ENCODE peak calls at places on chromosomes 2 and 18, in seven cellular contexts. E is cardiac fibroblast, Z is tibial artery, H is GM13976, A is WERI-Rb-1, W is RWPE1, I is lower lobe of right lung. M is an unnamed sample.

GRCh38 chr2:236402016-236402784 is 138.0 kb upstream of the ASB18 start:
- DNase-seq in E (no peak), Z (no peak), H (no peak), A (no peak), W (no peak), I (no peak), M (no peak)

GRCh38 chr2:66675596-66675995 is 240.7 kb downstream of the MEIS1 start:
- DNase-seq in E (no peak), Z (no peak), H (no peak), A (no peak), W (no peak), I (no peak), M (no peak)

GRCh38 chr2:205903549-205904129 is 182.3 kb downstream of the INO80D start:
- DNase-seq in E (no peak), Z (no peak), H (peak), A (peak), W (no peak), I (no peak), M (no peak)

GRCh38 chr2:159226059-159226461 is 60.4 kb downstream of the WDSUB1 start:
- DNase-seq in E (peak), Z (no peak), H (peak), A (no peak), W (peak), I (no peak), M (no peak)

GRCh38 chr2:239772721-239773120 is 252.4 kb downstream of the NDUFA10 start:
- DNase-seq in E (no peak), Z (peak), H (no peak), A (no peak), W (no peak), I (peak), M (no peak)

GRCh38 chr18:24656571-24656971 is 196.1 kb downstream of the HRH4 start:
- DNase-seq in E (no peak), Z (no peak), H (no peak), A (peak), W (peak), I (no peak), M (no peak)

GRCh38 chr2:162965151-162965550 is 126.6 kb upstream of the KCNH7 start:
- DNase-seq in E (no peak), Z (no peak), H (no peak), A (no peak), W (no peak), I (no peak), M (no peak)

GRCh38 chr2:205435970-205436369 is 246.3 kb upstream of the NRP2 start:
- DNase-seq in E (no peak), Z (no peak), H (no peak), A (no peak), W (no peak), I (no peak), M (no peak)

GRCh38 chr2:235149240-235149641 is 197.4 kb downstream of the SH3BP4 start:
- DNase-seq in E (no peak), Z (no peak), H (no peak), A (no peak), W (no peak), I (no peak), M (no peak)

GRCh38 chr18:13800505-13801259 is 23.3 kb upstream of the MC5R start:
- DNase-seq in E (peak), Z (peak), H (peak), A (peak), W (peak), I (peak), M (no peak)

GRCh38 chr2:124888431-124888830 is 863.3 kb downstream of the CNTNAP5 start:
- DNase-seq in E (no peak), Z (no peak), H (no peak), A (no peak), W (no peak), I (no peak), M (no peak)

GRCh38 chr2:10161206-10161931 is 38.8 kb downstream of the RRM2 start:
- DNase-seq in E (peak), Z (no peak), H (no peak), A (no peak), W (no peak), I (no peak), M (no peak)

GRCh38 chr2:136206613-136207012 is 88.7 kb upstream of the CXCR4 start:
- DNase-seq in E (no peak), Z (no peak), H (peak), A (no peak), W (no peak), I (no peak), M (no peak)

GRCh38 chr2:228901531-228901930 is 369.6 kb downstream of the PID1 start:
- DNase-seq in E (no peak), Z (no peak), H (no peak), A (no peak), W (no peak), I (no peak), M (no peak)

GRCh38 chr2:201182650-201183372 is at the start of gene CASP10:
- DNase-seq in E (peak), Z (no peak), H (peak), A (no peak), W (peak), I (no peak), M (peak)

GRCh38 chr2:230805353-230806017 is 59.3 kb upstream of the ITM2C start:
- DNase-seq in E (no peak), Z (no peak), H (no peak), A (no peak), W (no peak), I (no peak), M (no peak)

GRCh38 chr2:120428748-120429147 is 82.8 kb downstream of the INHBB start:
- DNase-seq in E (no peak), Z (no peak), H (no peak), A (no peak), W (no peak), I (no peak), M (no peak)

GRCh38 chr18:54154231-54154630 is 70.2 kb downstream of the MBD2 start:
- DNase-seq in E (no peak), Z (no peak), H (no peak), A (no peak), W (no peak), I (no peak), M (no peak)

GRCh38 chr2:133422946-133423345 is 145.3 kb downstream of the NCKAP5 start:
- DNase-seq in E (peak), Z (no peak), H (no peak), A (no peak), W (no peak), I (no peak), M (peak)

DNA sequence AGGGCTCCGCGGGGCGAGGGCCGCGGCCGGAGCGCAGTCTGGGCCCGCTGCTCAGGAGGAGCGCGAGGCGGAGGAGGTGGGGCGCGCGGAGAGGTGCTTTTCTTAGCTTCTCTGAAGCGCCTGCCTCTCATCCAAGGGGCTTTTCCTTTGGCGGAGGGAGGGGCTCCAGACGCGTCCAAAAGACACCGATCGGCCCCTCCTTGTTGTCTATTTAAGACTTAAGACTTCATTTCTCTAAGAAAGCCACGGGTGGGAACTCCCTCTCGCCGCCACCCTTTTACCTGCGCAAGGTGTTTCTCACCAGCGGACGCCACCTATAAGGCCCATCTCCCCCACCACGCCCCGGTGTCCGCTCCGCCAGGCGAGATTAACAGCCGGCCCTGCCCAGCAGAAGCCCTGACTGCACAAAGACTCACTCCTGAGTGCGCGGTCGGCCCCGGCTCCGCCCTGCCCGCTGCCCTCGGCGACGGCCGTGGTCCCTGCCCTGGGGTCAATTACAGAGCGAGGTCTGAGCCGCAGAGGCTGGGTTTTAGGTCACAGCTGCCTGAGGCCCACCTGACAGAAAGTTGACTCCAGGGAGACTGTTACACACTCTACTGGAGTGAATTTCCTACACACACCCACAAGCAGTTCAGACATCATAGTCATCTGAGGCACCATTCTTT is at the start of gene DSC2:
- DNase-seq in E (no peak), Z (no peak), H (peak), A (peak), W (peak), I (peak), M (no peak)
- TF ChIP-seq CTCF in E (no peak), Z (no peak), H (no peak), A (no peak), W (no peak), I (no peak), M (no peak)

GRCh38 chr2:237743561-237744269 is 54.9 kb upstream of the RBM44 start:
- DNase-seq in E (no peak), Z (no peak), H (no peak), A (no peak), W (peak), I (no peak), M (no peak)
- TF ChIP-seq CTCF in E (no peak), Z (no peak), H (no peak), A (no peak), W (peak), I (no peak), M (no peak)

GRCh38 chr2:68190991-68191731 is 33.5 kb downstream of the PNO1 start:
- DNase-seq in E (peak), Z (no peak), H (no peak), A (no peak), W (peak), I (no peak), M (peak)

GRCh38 chr2:68182902-68183301 is 25.2 kb downstream of the PNO1 start:
- DNase-seq in E (no peak), Z (no peak), H (no peak), A (no peak), W (no peak), I (no peak), M (no peak)

GRCh38 chr2:68187329-68187728 is 29.6 kb downstream of the PNO1 start:
- DNase-seq in E (no peak), Z (no peak), H (no peak), A (no peak), W (no peak), I (no peak), M (no peak)

GRCh38 chr2:68188831-68189230 is 31.1 kb downstream of the PNO1 start:
- DNase-seq in E (no peak), Z (no peak), H (no peak), A (peak), W (no peak), I (no peak), M (no peak)

DNA sequence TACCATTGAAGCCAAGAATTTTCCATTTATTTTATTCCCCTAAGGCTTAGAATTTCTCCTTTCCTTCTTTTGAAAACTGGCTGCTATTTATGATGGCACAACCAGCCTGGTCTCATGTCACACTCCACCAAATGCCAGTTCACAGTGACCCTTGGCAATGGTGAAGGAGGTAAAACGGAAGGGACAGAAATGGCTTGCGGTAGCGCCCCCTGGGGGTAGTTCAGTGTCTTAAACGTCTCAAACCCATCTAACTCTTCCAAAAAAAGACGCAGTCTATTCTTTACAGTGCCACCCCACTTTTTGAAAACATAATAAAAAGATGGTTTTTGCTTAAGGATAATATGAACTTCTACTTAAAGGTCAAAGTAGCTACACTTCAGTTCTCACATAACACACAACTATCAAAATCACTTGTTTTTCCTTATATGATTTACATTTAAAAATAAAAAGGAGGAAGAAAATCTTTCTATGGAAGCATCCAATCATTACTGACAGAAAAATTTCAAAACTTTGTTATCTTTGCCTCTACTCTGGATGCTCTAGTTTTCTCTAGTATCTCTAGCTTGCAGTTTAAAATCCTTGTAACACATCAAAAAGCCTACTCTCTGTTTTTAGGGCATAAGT is 28.0 kb downstream of the PNO1 start:
- DNase-seq in E (peak), Z (no peak), H (peak), A (peak), W (no peak), I (peak), M (no peak)
- TF ChIP-seq CTCF in E (peak), Z (peak), H (peak), A (peak), W (peak), I (peak), M (peak)

DNA sequence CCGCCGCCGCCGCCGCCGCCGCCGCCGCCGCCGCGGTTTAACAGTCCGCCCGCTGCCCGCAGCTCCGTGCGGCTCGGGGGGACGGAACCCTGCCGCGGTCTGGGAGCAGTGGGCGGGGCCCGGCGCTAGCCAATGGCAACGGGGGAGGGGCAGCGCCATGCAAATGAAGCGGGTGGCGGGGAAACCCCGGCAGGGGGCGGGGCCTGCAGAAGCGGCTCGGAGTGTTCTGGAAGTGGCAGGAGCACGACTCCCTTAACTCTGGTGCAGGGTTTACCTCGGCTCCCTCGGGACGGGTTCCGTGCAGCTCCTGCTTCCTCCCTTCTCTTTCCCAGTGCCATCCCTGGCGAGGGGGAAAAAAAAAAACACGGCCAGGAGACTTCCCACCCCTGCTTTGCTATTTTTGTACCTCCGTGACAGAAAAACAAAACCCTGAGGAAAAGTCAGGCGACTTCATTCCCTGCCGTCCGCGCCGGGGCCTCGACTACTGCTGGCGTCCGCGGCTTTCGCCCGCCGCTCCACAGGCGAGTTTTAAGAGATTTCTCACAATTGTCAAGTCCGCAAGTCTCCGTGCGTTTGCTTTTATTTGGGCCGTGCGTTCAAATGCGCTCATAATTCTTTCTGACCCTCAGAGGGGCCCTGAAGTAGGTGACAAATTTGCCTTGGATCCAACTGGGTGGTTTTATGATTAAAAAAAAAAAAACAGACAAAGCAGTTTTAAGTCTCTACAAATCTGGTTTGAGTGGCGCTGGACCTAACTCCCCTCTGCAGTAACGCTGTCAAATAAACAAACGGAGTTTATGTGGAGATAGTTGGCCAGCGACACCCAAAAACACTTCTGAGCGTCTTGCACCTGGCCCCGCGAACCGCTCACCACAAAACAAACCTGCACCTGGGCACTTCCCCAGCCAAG is at the start of gene KANSL1L:
- DNase-seq in E (peak), Z (peak), H (peak), A (peak), W (peak), I (peak), M (peak)
- TF ChIP-seq CTCF in E (no peak), Z (no peak), H (no peak), A (no peak), W (no peak), I (no peak), M (no peak)

GRCh38 chr2:24617431-24617830 is 126.4 kb downstream of the NCOA1 start:
- DNase-seq in E (peak), Z (no peak), H (no peak), A (no peak), W (no peak), I (no peak), M (no peak)

GRCh38 chr2:24616606-24617005 is 125.6 kb downstream of the NCOA1 start:
- DNase-seq in E (no peak), Z (no peak), H (no peak), A (no peak), W (no peak), I (no peak), M (no peak)

GRCh38 chr2:24611626-24612025 is 120.6 kb downstream of the NCOA1 start:
- DNase-seq in E (no peak), Z (no peak), H (no peak), A (no peak), W (no peak), I (no peak), M (no peak)

DNA sequence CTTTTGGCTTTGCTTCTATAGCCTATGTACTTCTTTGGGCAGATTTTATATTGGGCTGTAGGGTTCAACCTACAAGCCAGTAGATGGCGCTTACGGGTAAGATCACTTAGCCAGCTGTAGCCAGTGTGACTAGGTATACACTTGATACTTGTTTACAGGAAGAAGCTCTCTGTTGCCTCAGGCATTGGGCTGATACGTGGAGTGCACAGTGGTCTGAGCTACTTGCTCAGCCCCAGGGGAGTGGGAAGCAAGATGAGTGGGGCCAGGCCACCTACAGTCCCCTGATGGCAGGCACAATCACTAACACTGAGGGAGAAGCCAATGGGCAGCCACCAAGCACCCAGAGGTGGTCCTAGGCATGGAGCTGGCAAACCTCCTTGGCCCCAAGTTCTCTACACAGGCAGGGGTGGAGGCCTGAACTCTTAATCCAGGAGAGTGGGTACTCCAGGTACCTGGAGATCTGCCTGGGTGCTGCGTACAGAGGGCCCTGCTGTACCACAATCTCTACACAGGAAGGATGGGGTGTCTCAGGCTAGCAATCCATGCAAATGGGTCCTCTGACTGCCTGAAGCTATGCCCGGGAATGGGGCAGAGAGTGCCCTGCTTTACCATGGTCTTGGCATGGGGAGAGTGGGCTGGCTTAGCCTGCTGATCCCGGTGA is 122.2 kb downstream of the NCOA1 start:
- DNase-seq in E (peak), Z (no peak), H (peak), A (peak), W (no peak), I (no peak), M (peak)
- TF ChIP-seq CTCF in E (peak), Z (no peak), H (peak), A (peak), W (no peak), I (peak), M (peak)

GRCh38 chr18:50644807-50645206 is 84.9 kb downstream of the MAPK4 start:
- DNase-seq in E (peak), Z (no peak), H (no peak), A (peak), W (peak), I (no peak), M (no peak)
- TF ChIP-seq CTCF in E (peak), Z (no peak), H (no peak), A (peak), W (peak), I (no peak), M (peak)

GRCh38 chr2:85975581-85975980 is 86.8 kb upstream of the ST3GAL5 start:
- DNase-seq in E (no peak), Z (no peak), H (no peak), A (no peak), W (no peak), I (no peak), M (no peak)

GRCh38 chr2:85983766-85984165 is 95.0 kb upstream of the ST3GAL5 start:
- DNase-seq in E (no peak), Z (no peak), H (no peak), A (no peak), W (no peak), I (no peak), M (no peak)

GRCh38 chr2:85976106-85976920 is 87.5 kb upstream of the ST3GAL5 start:
- DNase-seq in E (peak), Z (no peak), H (no peak), A (no peak), W (no peak), I (no peak), M (no peak)

GRCh38 chr2:85981579-85982247 is 92.9 kb upstream of the ST3GAL5 start:
- DNase-seq in E (no peak), Z (no peak), H (no peak), A (no peak), W (no peak), I (no peak), M (no peak)

GRCh38 chr2:85978883-85979780 is 90.3 kb upstream of the ST3GAL5 start:
- DNase-seq in E (no peak), Z (no peak), H (no peak), A (no peak), W (no peak), I (no peak), M (no peak)
- TF ChIP-seq CTCF in E (no peak), Z (no peak), H (no peak), A (no peak), W (no peak), I (no peak), M (no peak)

GRCh38 chr18:79951545-79952456 is at the start of gene SLC66A2:
- DNase-seq in E (peak), Z (peak), H (peak), A (peak), W (peak), I (peak), M (peak)
- TF ChIP-seq CTCF in E (no peak), Z (no peak), H (no peak), A (peak), W (no peak), I (no peak), M (no peak)

M was measured in AG09319.